ENCODE peak calls at places on chromosomes 7 and 10, in seven cellular contexts. H, W, Q, Z, R, O and K are unnamed samples.

GRCh38 chr7:101901661-101902491 is 84.5 kb downstream of the CUX1 start:
- DNase-seq in H (no peak), W (no peak), Q (no peak), Z (peak; percentile 66), R (no peak), O (peak; percentile 44), K (no peak)

GRCh38 chr10:69660296-69660695 is 30.2 kb downstream of the FAM241B start:
- DNase-seq in H (no peak), W (no peak), Q (no peak), Z (no peak), R (no peak), O (no peak), K (no peak)

GRCh38 chr7:27168265-27168947 is 3.1 kb upstream of the HOXA9 start:
- DNase-seq in H (no peak), W (no peak), Q (no peak), Z (no peak), R (no peak), O (no peak), K (no peak)

GRCh38 chr7:47543659-47544058 is 38.3 kb downstream of the TNS3 start:
- DNase-seq in H (no peak), W (no peak), Q (no peak), Z (no peak), R (no peak), O (no peak), K (no peak)

GRCh38 chr10:119807960-119808697 is 64.5 kb downstream of the MCMBP start:
- DNase-seq in H (no peak), W (no peak), Q (no peak), Z (peak; percentile 55), R (peak; percentile 23), O (peak; percentile 86), K (no peak)

GRCh38 chr7:128405345-128406146 is 4.2 kb downstream of the IMPDH1 start:
- DNase-seq in H (peak; percentile 74), W (no peak), Q (no peak), Z (peak; percentile 19), R (peak; percentile 49), O (no peak), K (peak; percentile 51)

GRCh38 chr10:132249232-132249724 is 58.5 kb downstream of the STK32C start:
- DNase-seq in H (no peak), W (no peak), Q (no peak), Z (no peak), R (no peak), O (no peak), K (no peak)

GRCh38 chr7:1359681-1360485 is 99.4 kb downstream of the MICALL2 start:
- DNase-seq in H (no peak), W (no peak), Q (no peak), Z (no peak), R (no peak), O (no peak), K (no peak)

GRCh38 chr10:11272915-11273389 is 255.3 kb downstream of the CELF2 start:
- DNase-seq in H (no peak), W (no peak), Q (no peak), Z (no peak), R (no peak), O (no peak), K (no peak)

GRCh38 chr10:125742465-125742864 is 23.0 kb downstream of the EDRF1 start:
- DNase-seq in H (no peak), W (no peak), Q (peak; percentile 2), Z (no peak), R (no peak), O (peak; percentile 17), K (no peak)

GRCh38 chr10:119770928-119771327 is 45.1 kb downstream of the INPP5F start:
- DNase-seq in H (no peak), W (no peak), Q (no peak), Z (no peak), R (no peak), O (no peak), K (no peak)

GRCh38 chr10:14358886-14359573 is 28.3 kb upstream of the FRMD4A start:
- DNase-seq in H (no peak), W (no peak), Q (no peak), Z (no peak), R (no peak), O (peak; percentile 58), K (no peak)

GRCh38 chr10:23630880-23631279 is 192.0 kb downstream of the OTUD1 start:
- DNase-seq in H (no peak), W (no peak), Q (no peak), Z (peak; percentile 34), R (no peak), O (no peak), K (no peak)

GRCh38 chr7:2307690-2308107 is 6.5 kb downstream of the SNX8 start:
- DNase-seq in H (no peak), W (no peak), Q (no peak), Z (no peak), R (no peak), O (no peak), K (no peak)

GRCh38 chr10:59962755-59963154 is 56.4 kb upstream of the CCDC6 start:
- DNase-seq in H (no peak), W (no peak), Q (no peak), Z (no peak), R (no peak), O (no peak), K (no peak)

GRCh38 chr7:41003031-41003925 is 699.6 kb downstream of the INHBA start:
- DNase-seq in H (peak; percentile 34), W (no peak), Q (peak; percentile 49), Z (no peak), R (peak; percentile 19), O (peak; percentile 45), K (peak; percentile 63)

GRCh38 chr7:7614066-7614738 is 26.4 kb upstream of the UMAD1 start:
- DNase-seq in H (no peak), W (no peak), Q (no peak), Z (no peak), R (no peak), O (no peak), K (no peak)

GRCh38 chr7:130831817-130832481 is 97.9 kb upstream of the KLF14 start:
- DNase-seq in H (peak; percentile 69), W (no peak), Q (peak; percentile 60), Z (peak; percentile 45), R (no peak), O (peak; percentile 50), K (no peak)

GRCh38 chr7:596071-596818 is 76.6 kb upstream of the PDGFA start:
- DNase-seq in H (no peak), W (no peak), Q (no peak), Z (no peak), R (no peak), O (no peak), K (no peak)

GRCh38 chr10:74177140-74177677 is 26.2 kb downstream of the ADK start:
- DNase-seq in H (peak; percentile 78), W (no peak), Q (peak; percentile 27), Z (no peak), R (peak; percentile 47), O (no peak), K (no peak)

GRCh38 chr10:14353291-14353913 is 22.7 kb upstream of the FRMD4A start:
- DNase-seq in H (no peak), W (no peak), Q (no peak), Z (no peak), R (no peak), O (no peak), K (peak; percentile 40)

GRCh38 chr7:128406147-128406985 is 3.4 kb downstream of the IMPDH1 start:
- DNase-seq in H (no peak), W (no peak), Q (no peak), Z (no peak), R (no peak), O (no peak), K (peak; percentile 53)

GRCh38 chr10:126315471-126316177 is 72.7 kb downstream of the ADAM12 start:
- DNase-seq in H (peak; percentile 19), W (no peak), Q (no peak), Z (peak; percentile 56), R (no peak), O (peak; percentile 85), K (no peak)

GRCh38 chr10:67767245-67767644 is 70.7 kb downstream of the DNAJC12 start:
- DNase-seq in H (no peak), W (no peak), Q (no peak), Z (no peak), R (no peak), O (no peak), K (no peak)

GRCh38 chr7:64875658-64876406 is 27.2 kb upstream of the ZNF273 start:
- DNase-seq in H (no peak), W (no peak), Q (no peak), Z (no peak), R (no peak), O (no peak), K (no peak)

GRCh38 chr10:20615395-20615794 is 281.7 kb downstream of the NEBL start:
- DNase-seq in H (no peak), W (no peak), Q (no peak), Z (no peak), R (no peak), O (no peak), K (no peak)

GRCh38 chr7:96823274-96823673 is 113.6 kb upstream of the SEM1 start:
- DNase-seq in H (no peak), W (no peak), Q (no peak), Z (peak; percentile 34), R (peak; percentile 10), O (peak; percentile 27), K (no peak)

GRCh38 chr10:124532106-124532641 is 70.6 kb downstream of the LHPP start:
- DNase-seq in H (peak; percentile 69), W (no peak), Q (peak; percentile 41), Z (no peak), R (no peak), O (no peak), K (peak; percentile 90)

GRCh38 chr7:36048902-36049240 is 104.2 kb upstream of the EEPD1 start:
- DNase-seq in H (no peak), W (no peak), Q (no peak), Z (no peak), R (no peak), O (no peak), K (no peak)